ENCODE peak calls at places on chromosomes 11 and 22, in ten cellular contexts. One of them, this sample, is unnamed.

GRCh38 chr11:115256326-115257197 is 247.7 kb downstream of the CADM1 start:
- DNase-seq in stimulated activated CD4-positive, alpha-beta T cell treated with anti-CD3 and anti-CD28 coated beads, Interleukin-1b, Interleukin-23, amount 100 ng/mL, for 1 hour: no peak
- DNase-seq in fibroblast of pulmonary artery: no peak
- DNase-seq in GM12878: peak; percentile 21
- DNase-seq in AG09309: no peak
- DNase-seq in left cardiac atrium: no peak
- DNase-seq in MCF 10A: no peak
- DNase-seq in HCT116: no peak
- DNase-seq in kidney epithelial cell: no peak
- DNase-seq in T1000: no peak
- DNase-seq in this sample: no peak

GRCh38 chr11:132894598-132894997 is 637.7 kb downstream of the OPCML start:
- DNase-seq in kidney epithelial cell: no peak
- DNase-seq in MCF 10A: no peak
- DNase-seq in left cardiac atrium: no peak
- DNase-seq in AG09309: no peak
- DNase-seq in fibroblast of pulmonary artery: no peak
- DNase-seq in HCT116: no peak
- DNase-seq in stimulated activated CD4-positive, alpha-beta T cell treated with anti-CD3 and anti-CD28 coated beads, Interleukin-1b, Interleukin-23, amount 100 ng/mL, for 1 hour: no peak
- DNase-seq in GM12878: no peak
- DNase-seq in T1000: no peak
- DNase-seq in this sample: no peak

GRCh38 chr11:8828580-8829358 is 82.2 kb upstream of the AKIP1 start:
- DNase-seq in fibroblast of pulmonary artery: no peak
- DNase-seq in HCT116: no peak
- DNase-seq in kidney epithelial cell: no peak
- DNase-seq in GM12878: no peak
- DNase-seq in T1000: no peak
- DNase-seq in left cardiac atrium: no peak
- DNase-seq in stimulated activated CD4-positive, alpha-beta T cell treated with anti-CD3 and anti-CD28 coated beads, Interleukin-1b, Interleukin-23, amount 100 ng/mL, for 1 hour: no peak
- DNase-seq in AG09309: no peak
- DNase-seq in MCF 10A: no peak
- DNase-seq in this sample: no peak

GRCh38 chr11:132158091-132158490 is 787.7 kb downstream of the NTM start:
- DNase-seq in GM12878: no peak
- DNase-seq in HCT116: no peak
- DNase-seq in left cardiac atrium: no peak
- DNase-seq in T1000: no peak
- DNase-seq in kidney epithelial cell: no peak
- DNase-seq in AG09309: no peak
- DNase-seq in fibroblast of pulmonary artery: peak; percentile 26
- DNase-seq in MCF 10A: peak; percentile 1
- DNase-seq in stimulated activated CD4-positive, alpha-beta T cell treated with anti-CD3 and anti-CD28 coated beads, Interleukin-1b, Interleukin-23, amount 100 ng/mL, for 1 hour: no peak
- DNase-seq in this sample: no peak

GRCh38 chr11:35746356-35747153 is 84.0 kb downstream of the TRIM44 start:
- DNase-seq in AG09309: peak; percentile 21
- DNase-seq in HCT116: no peak
- DNase-seq in fibroblast of pulmonary artery: no peak
- DNase-seq in T1000: no peak
- DNase-seq in MCF 10A: no peak
- DNase-seq in GM12878: no peak
- DNase-seq in left cardiac atrium: no peak
- DNase-seq in stimulated activated CD4-positive, alpha-beta T cell treated with anti-CD3 and anti-CD28 coated beads, Interleukin-1b, Interleukin-23, amount 100 ng/mL, for 1 hour: no peak
- DNase-seq in kidney epithelial cell: no peak
- DNase-seq in this sample: no peak

GRCh38 chr11:67371199-67371548 is 2.2 kb downstream of the CLCF1 start:
- DNase-seq in fibroblast of pulmonary artery: no peak
- DNase-seq in left cardiac atrium: no peak
- DNase-seq in stimulated activated CD4-positive, alpha-beta T cell treated with anti-CD3 and anti-CD28 coated beads, Interleukin-1b, Interleukin-23, amount 100 ng/mL, for 1 hour: no peak
- DNase-seq in MCF 10A: no peak
- DNase-seq in HCT116: no peak
- DNase-seq in kidney epithelial cell: no peak
- DNase-seq in GM12878: no peak
- DNase-seq in T1000: no peak
- DNase-seq in AG09309: no peak
- DNase-seq in this sample: no peak

GRCh38 chr11:125282596-125282914 is 118.0 kb downstream of the PKNOX2 start:
- DNase-seq in stimulated activated CD4-positive, alpha-beta T cell treated with anti-CD3 and anti-CD28 coated beads, Interleukin-1b, Interleukin-23, amount 100 ng/mL, for 1 hour: no peak
- DNase-seq in T1000: no peak
- DNase-seq in HCT116: no peak
- DNase-seq in kidney epithelial cell: no peak
- DNase-seq in GM12878: no peak
- DNase-seq in left cardiac atrium: no peak
- DNase-seq in fibroblast of pulmonary artery: no peak
- DNase-seq in AG09309: no peak
- DNase-seq in MCF 10A: no peak
- DNase-seq in this sample: no peak

GRCh38 chr11:70201876-70202861 is 927 bp upstream of the FADD start:
- DNase-seq in HCT116: no peak
- DNase-seq in MCF 10A: peak; percentile 35
- DNase-seq in GM12878: no peak
- DNase-seq in kidney epithelial cell: peak; percentile 61
- DNase-seq in T1000: no peak
- DNase-seq in fibroblast of pulmonary artery: peak; percentile 23
- DNase-seq in left cardiac atrium: peak; percentile 28
- DNase-seq in AG09309: no peak
- DNase-seq in stimulated activated CD4-positive, alpha-beta T cell treated with anti-CD3 and anti-CD28 coated beads, Interleukin-1b, Interleukin-23, amount 100 ng/mL, for 1 hour: no peak
- DNase-seq in this sample: no peak

GRCh38 chr11:47908198-47908597 is 60.0 kb upstream of the NUP160 start:
- DNase-seq in AG09309: no peak
- DNase-seq in fibroblast of pulmonary artery: peak; percentile 77
- DNase-seq in stimulated activated CD4-positive, alpha-beta T cell treated with anti-CD3 and anti-CD28 coated beads, Interleukin-1b, Interleukin-23, amount 100 ng/mL, for 1 hour: no peak
- DNase-seq in GM12878: no peak
- DNase-seq in HCT116: no peak
- DNase-seq in MCF 10A: peak; percentile 31
- DNase-seq in left cardiac atrium: no peak
- DNase-seq in T1000: no peak
- DNase-seq in kidney epithelial cell: no peak
- DNase-seq in this sample: no peak

GRCh38 chr11:97702948-97703347 is 1313.1 kb downstream of the JRKL start:
- DNase-seq in AG09309: no peak
- DNase-seq in fibroblast of pulmonary artery: no peak
- DNase-seq in stimulated activated CD4-positive, alpha-beta T cell treated with anti-CD3 and anti-CD28 coated beads, Interleukin-1b, Interleukin-23, amount 100 ng/mL, for 1 hour: no peak
- DNase-seq in HCT116: no peak
- DNase-seq in T1000: no peak
- DNase-seq in GM12878: no peak
- DNase-seq in kidney epithelial cell: no peak
- DNase-seq in MCF 10A: no peak
- DNase-seq in left cardiac atrium: no peak
- DNase-seq in this sample: no peak

GRCh38 chr11:65555693-65556231 is 2.4 kb downstream of the LTBP3 start:
- DNase-seq in left cardiac atrium: peak; percentile 82
- DNase-seq in kidney epithelial cell: no peak
- DNase-seq in T1000: peak; percentile 85
- DNase-seq in stimulated activated CD4-positive, alpha-beta T cell treated with anti-CD3 and anti-CD28 coated beads, Interleukin-1b, Interleukin-23, amount 100 ng/mL, for 1 hour: no peak
- DNase-seq in MCF 10A: peak; percentile 95
- DNase-seq in AG09309: peak; percentile 64
- DNase-seq in GM12878: no peak
- DNase-seq in fibroblast of pulmonary artery: peak; percentile 69
- DNase-seq in HCT116: peak; percentile 71
- DNase-seq in this sample: peak; percentile 90

GRCh38 chr11:10454902-10455631 is at the start of gene AMPD3:
- DNase-seq in left cardiac atrium: no peak
- DNase-seq in kidney epithelial cell: peak; percentile 90
- DNase-seq in stimulated activated CD4-positive, alpha-beta T cell treated with anti-CD3 and anti-CD28 coated beads, Interleukin-1b, Interleukin-23, amount 100 ng/mL, for 1 hour: no peak
- DNase-seq in HCT116: peak; percentile 85
- DNase-seq in MCF 10A: peak; percentile 93
- DNase-seq in GM12878: peak; percentile 48
- DNase-seq in fibroblast of pulmonary artery: peak; percentile 86
- DNase-seq in AG09309: peak; percentile 84
- DNase-seq in T1000: peak; percentile 54
- DNase-seq in this sample: peak; percentile 91

GRCh38 chr11:35714882-35715612 is 52.5 kb downstream of the TRIM44 start:
- DNase-seq in GM12878: peak; percentile 77
- DNase-seq in AG09309: peak; percentile 31
- DNase-seq in HCT116: no peak
- DNase-seq in stimulated activated CD4-positive, alpha-beta T cell treated with anti-CD3 and anti-CD28 coated beads, Interleukin-1b, Interleukin-23, amount 100 ng/mL, for 1 hour: no peak
- DNase-seq in kidney epithelial cell: peak; percentile 21
- DNase-seq in T1000: peak; percentile 44
- DNase-seq in left cardiac atrium: no peak
- DNase-seq in MCF 10A: no peak
- DNase-seq in fibroblast of pulmonary artery: peak; percentile 26
- DNase-seq in this sample: peak; percentile 79

GRCh38 chr11:8025123-8025522 is 38.0 kb downstream of the EIF3F start:
- DNase-seq in T1000: no peak
- DNase-seq in left cardiac atrium: no peak
- DNase-seq in AG09309: no peak
- DNase-seq in HCT116: no peak
- DNase-seq in fibroblast of pulmonary artery: no peak
- DNase-seq in GM12878: no peak
- DNase-seq in MCF 10A: no peak
- DNase-seq in stimulated activated CD4-positive, alpha-beta T cell treated with anti-CD3 and anti-CD28 coated beads, Interleukin-1b, Interleukin-23, amount 100 ng/mL, for 1 hour: no peak
- DNase-seq in kidney epithelial cell: no peak
- DNase-seq in this sample: no peak

GRCh38 chr22:40567626-40568328 is 68.7 kb downstream of the MRTFA start:
- DNase-seq in GM12878: no peak
- DNase-seq in HCT116: no peak
- DNase-seq in left cardiac atrium: no peak
- DNase-seq in kidney epithelial cell: no peak
- DNase-seq in T1000: no peak
- DNase-seq in AG09309: no peak
- DNase-seq in fibroblast of pulmonary artery: no peak
- DNase-seq in MCF 10A: no peak
- DNase-seq in stimulated activated CD4-positive, alpha-beta T cell treated with anti-CD3 and anti-CD28 coated beads, Interleukin-1b, Interleukin-23, amount 100 ng/mL, for 1 hour: no peak
- DNase-seq in this sample: no peak

GRCh38 chr11:61896665-61897386 is 5.5 kb upstream of the FADS3 start:
- DNase-seq in left cardiac atrium: no peak
- DNase-seq in kidney epithelial cell: no peak
- DNase-seq in HCT116: no peak
- DNase-seq in AG09309: no peak
- DNase-seq in fibroblast of pulmonary artery: no peak
- DNase-seq in stimulated activated CD4-positive, alpha-beta T cell treated with anti-CD3 and anti-CD28 coated beads, Interleukin-1b, Interleukin-23, amount 100 ng/mL, for 1 hour: no peak
- DNase-seq in GM12878: no peak
- DNase-seq in MCF 10A: no peak
- DNase-seq in T1000: no peak
- DNase-seq in this sample: no peak

GRCh38 chr11:70381872-70382842 is 16.2 kb upstream of the CTTN start:
- DNase-seq in AG09309: peak; percentile 54
- DNase-seq in MCF 10A: no peak
- DNase-seq in fibroblast of pulmonary artery: peak; percentile 60
- DNase-seq in T1000: no peak
- DNase-seq in kidney epithelial cell: no peak
- DNase-seq in left cardiac atrium: no peak
- DNase-seq in HCT116: no peak
- DNase-seq in stimulated activated CD4-positive, alpha-beta T cell treated with anti-CD3 and anti-CD28 coated beads, Interleukin-1b, Interleukin-23, amount 100 ng/mL, for 1 hour: no peak
- DNase-seq in GM12878: no peak
- DNase-seq in this sample: no peak

GRCh38 chr22:46007848-46008261 is 30.9 kb upstream of the WNT7B start:
- DNase-seq in T1000: peak; percentile 78
- DNase-seq in AG09309: peak; percentile 81
- DNase-seq in MCF 10A: peak; percentile 94
- DNase-seq in HCT116: no peak
- DNase-seq in left cardiac atrium: peak; percentile 92
- DNase-seq in GM12878: no peak
- DNase-seq in kidney epithelial cell: peak; percentile 71
- DNase-seq in stimulated activated CD4-positive, alpha-beta T cell treated with anti-CD3 and anti-CD28 coated beads, Interleukin-1b, Interleukin-23, amount 100 ng/mL, for 1 hour: no peak
- DNase-seq in fibroblast of pulmonary artery: peak; percentile 96
- DNase-seq in this sample: peak; percentile 95

GRCh38 chr11:119782021-119782420 is 53.0 kb upstream of the NECTIN1 start:
- DNase-seq in kidney epithelial cell: no peak
- DNase-seq in MCF 10A: no peak
- DNase-seq in stimulated activated CD4-positive, alpha-beta T cell treated with anti-CD3 and anti-CD28 coated beads, Interleukin-1b, Interleukin-23, amount 100 ng/mL, for 1 hour: no peak
- DNase-seq in T1000: no peak
- DNase-seq in HCT116: no peak
- DNase-seq in left cardiac atrium: no peak
- DNase-seq in GM12878: no peak
- DNase-seq in AG09309: no peak
- DNase-seq in fibroblast of pulmonary artery: no peak
- DNase-seq in this sample: no peak

GRCh38 chr22:25404556-25404922 is 159.9 kb upstream of the GRK3 start:
- DNase-seq in left cardiac atrium: no peak
- DNase-seq in HCT116: no peak
- DNase-seq in AG09309: no peak
- DNase-seq in MCF 10A: no peak
- DNase-seq in GM12878: no peak
- DNase-seq in stimulated activated CD4-positive, alpha-beta T cell treated with anti-CD3 and anti-CD28 coated beads, Interleukin-1b, Interleukin-23, amount 100 ng/mL, for 1 hour: no peak
- DNase-seq in T1000: no peak
- DNase-seq in fibroblast of pulmonary artery: no peak
- DNase-seq in kidney epithelial cell: no peak
- DNase-seq in this sample: no peak

GRCh38 chr11:23875407-23875950 is 621.4 kb upstream of the LUZP2 start:
- DNase-seq in GM12878: no peak
- DNase-seq in stimulated activated CD4-positive, alpha-beta T cell treated with anti-CD3 and anti-CD28 coated beads, Interleukin-1b, Interleukin-23, amount 100 ng/mL, for 1 hour: no peak
- DNase-seq in T1000: no peak
- DNase-seq in fibroblast of pulmonary artery: no peak
- DNase-seq in AG09309: no peak
- DNase-seq in kidney epithelial cell: no peak
- DNase-seq in HCT116: no peak
- DNase-seq in left cardiac atrium: no peak
- DNase-seq in MCF 10A: no peak
- DNase-seq in this sample: no peak

GRCh38 chr22:41845380-41846267 is 12.7 kb downstream of the SREBF2 start:
- DNase-seq in left cardiac atrium: no peak
- DNase-seq in HCT116: no peak
- DNase-seq in AG09309: no peak
- DNase-seq in MCF 10A: no peak
- DNase-seq in fibroblast of pulmonary artery: no peak
- DNase-seq in kidney epithelial cell: no peak
- DNase-seq in stimulated activated CD4-positive, alpha-beta T cell treated with anti-CD3 and anti-CD28 coated beads, Interleukin-1b, Interleukin-23, amount 100 ng/mL, for 1 hour: no peak
- DNase-seq in T1000: no peak
- DNase-seq in GM12878: no peak
- DNase-seq in this sample: no peak

GRCh38 chr11:102513869-102514268 is 16.7 kb downstream of the MMP7 start:
- DNase-seq in MCF 10A: peak; percentile 92
- DNase-seq in kidney epithelial cell: no peak
- DNase-seq in fibroblast of pulmonary artery: peak; percentile 42
- DNase-seq in T1000: no peak
- DNase-seq in GM12878: no peak
- DNase-seq in left cardiac atrium: no peak
- DNase-seq in HCT116: no peak
- DNase-seq in stimulated activated CD4-positive, alpha-beta T cell treated with anti-CD3 and anti-CD28 coated beads, Interleukin-1b, Interleukin-23, amount 100 ng/mL, for 1 hour: no peak
- DNase-seq in AG09309: no peak
- DNase-seq in this sample: peak; percentile 17

GRCh38 chr22:18081416-18081815 is 3.6 kb downstream of the PEX26 start:
- DNase-seq in stimulated activated CD4-positive, alpha-beta T cell treated with anti-CD3 and anti-CD28 coated beads, Interleukin-1b, Interleukin-23, amount 100 ng/mL, for 1 hour: no peak
- DNase-seq in T1000: no peak
- DNase-seq in HCT116: no peak
- DNase-seq in left cardiac atrium: no peak
- DNase-seq in GM12878: no peak
- DNase-seq in AG09309: no peak
- DNase-seq in kidney epithelial cell: no peak
- DNase-seq in fibroblast of pulmonary artery: no peak
- DNase-seq in MCF 10A: no peak
- DNase-seq in this sample: no peak

GRCh38 chr11:7621554-7621953 is 51.7 kb downstream of the CYB5R2 start:
- DNase-seq in AG09309: no peak
- DNase-seq in GM12878: no peak
- DNase-seq in kidney epithelial cell: no peak
- DNase-seq in MCF 10A: no peak
- DNase-seq in fibroblast of pulmonary artery: no peak
- DNase-seq in T1000: no peak
- DNase-seq in HCT116: no peak
- DNase-seq in left cardiac atrium: no peak
- DNase-seq in stimulated activated CD4-positive, alpha-beta T cell treated with anti-CD3 and anti-CD28 coated beads, Interleukin-1b, Interleukin-23, amount 100 ng/mL, for 1 hour: no peak
- DNase-seq in this sample: no peak

GRCh38 chr11:15764329-15764728 is 592.0 kb downstream of the SOX6 start:
- DNase-seq in AG09309: no peak
- DNase-seq in MCF 10A: no peak
- DNase-seq in stimulated activated CD4-positive, alpha-beta T cell treated with anti-CD3 and anti-CD28 coated beads, Interleukin-1b, Interleukin-23, amount 100 ng/mL, for 1 hour: no peak
- DNase-seq in left cardiac atrium: no peak
- DNase-seq in kidney epithelial cell: no peak
- DNase-seq in HCT116: no peak
- DNase-seq in fibroblast of pulmonary artery: no peak
- DNase-seq in GM12878: no peak
- DNase-seq in T1000: no peak
- DNase-seq in this sample: no peak

GRCh38 chr22:48079505-48080295 is 1317.2 kb downstream of the TBC1D22A start:
- DNase-seq in GM12878: no peak
- DNase-seq in kidney epithelial cell: no peak
- DNase-seq in stimulated activated CD4-positive, alpha-beta T cell treated with anti-CD3 and anti-CD28 coated beads, Interleukin-1b, Interleukin-23, amount 100 ng/mL, for 1 hour: no peak
- DNase-seq in HCT116: no peak
- DNase-seq in MCF 10A: no peak
- DNase-seq in left cardiac atrium: no peak
- DNase-seq in AG09309: no peak
- DNase-seq in fibroblast of pulmonary artery: no peak
- DNase-seq in T1000: no peak
- DNase-seq in this sample: no peak

This sample was measured in GM04504.